ENCODE peak calls at places on chromosomes 5 and 9, in four cellular contexts. U, S, H and L are unnamed samples.
A peak's percentile ranks its signal among the peaks of the same experiment; 100 is the strongest.

GRCh38 chr9:132919609-132920268 is 24.7 kb downstream of the TSC1 start:
- DNase-seq in U (no peak), S (no peak), H (no peak), L (no peak)

GRCh38 chr5:36581070-36581469 is 25.3 kb upstream of the SLC1A3 start:
- DNase-seq in U (no peak), S (no peak), H (no peak), L (no peak)

GRCh38 chr5:96747718-96748117 is 60.0 kb downstream of the ERAP1 start:
- DNase-seq in U (no peak), S (no peak), H (no peak), L (no peak)

GRCh38 chr9:28999057-28999456 is 1425.8 kb upstream of the C9orf72 start:
- DNase-seq in U (no peak), S (no peak), H (peak; percentile 20), L (no peak)

GRCh38 chr5:172806897-172807672 is 27.0 kb upstream of the ERGIC1 start:
- DNase-seq in U (peak; percentile 69), S (peak; percentile 95), H (no peak), L (peak; percentile 94)

GRCh38 chr5:163437011-163437308 is 435 bp upstream of the CCNG1 start:
- DNase-seq in U (no peak), S (no peak), H (no peak), L (no peak)

GRCh38 chr5:16803831-16804230 is 132.3 kb downstream of the MYO10 start:
- DNase-seq in U (no peak), S (no peak), H (no peak), L (no peak)

GRCh38 chr5:33941090-33941489 is 4.9 kb downstream of the RXFP3 start:
- DNase-seq in U (no peak), S (no peak), H (peak; percentile 8), L (no peak)

GRCh38 chr9:77583366-77583626 is 64.8 kb downstream of the GNA14 start:
- DNase-seq in U (no peak), S (no peak), H (no peak), L (no peak)

GRCh38 chr5:38468202-38468656 is 88.2 kb downstream of the LIFR start:
- DNase-seq in U (no peak), S (peak; percentile 91), H (no peak), L (no peak)

GRCh38 chr9:133522073-133522910 is 2.5 kb downstream of the MYMK start:
- DNase-seq in U (no peak), S (no peak), H (no peak), L (no peak)

DNA sequence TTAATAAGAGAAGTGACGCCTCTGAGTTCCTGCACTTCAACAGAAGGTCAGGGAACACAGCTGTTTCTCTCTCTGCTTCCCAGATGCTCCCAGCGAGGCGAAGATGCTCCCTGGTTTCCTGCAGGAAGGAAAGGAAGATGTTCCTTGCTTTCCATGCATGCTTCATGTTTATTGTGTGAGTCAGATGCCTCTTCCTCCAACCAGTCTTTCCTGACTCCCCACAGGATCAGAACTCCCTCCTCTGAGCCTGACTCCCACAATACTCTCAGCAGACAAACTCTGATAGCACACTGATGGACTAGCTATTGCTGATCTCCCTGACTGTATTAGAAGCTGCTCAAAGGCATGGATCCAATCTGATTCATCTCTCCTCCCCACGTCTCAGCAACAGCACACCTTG is 72.0 kb downstream of the MFAP3 start:
- DNase-seq in U (no peak), S (no peak), H (peak; percentile 4), L (no peak)
- H3K27ac ChIP-seq in U (no peak overlapping the region), S (no peak overlapping the region), H (no peak overlapping the region), L (no peak overlapping the region)

DNA sequence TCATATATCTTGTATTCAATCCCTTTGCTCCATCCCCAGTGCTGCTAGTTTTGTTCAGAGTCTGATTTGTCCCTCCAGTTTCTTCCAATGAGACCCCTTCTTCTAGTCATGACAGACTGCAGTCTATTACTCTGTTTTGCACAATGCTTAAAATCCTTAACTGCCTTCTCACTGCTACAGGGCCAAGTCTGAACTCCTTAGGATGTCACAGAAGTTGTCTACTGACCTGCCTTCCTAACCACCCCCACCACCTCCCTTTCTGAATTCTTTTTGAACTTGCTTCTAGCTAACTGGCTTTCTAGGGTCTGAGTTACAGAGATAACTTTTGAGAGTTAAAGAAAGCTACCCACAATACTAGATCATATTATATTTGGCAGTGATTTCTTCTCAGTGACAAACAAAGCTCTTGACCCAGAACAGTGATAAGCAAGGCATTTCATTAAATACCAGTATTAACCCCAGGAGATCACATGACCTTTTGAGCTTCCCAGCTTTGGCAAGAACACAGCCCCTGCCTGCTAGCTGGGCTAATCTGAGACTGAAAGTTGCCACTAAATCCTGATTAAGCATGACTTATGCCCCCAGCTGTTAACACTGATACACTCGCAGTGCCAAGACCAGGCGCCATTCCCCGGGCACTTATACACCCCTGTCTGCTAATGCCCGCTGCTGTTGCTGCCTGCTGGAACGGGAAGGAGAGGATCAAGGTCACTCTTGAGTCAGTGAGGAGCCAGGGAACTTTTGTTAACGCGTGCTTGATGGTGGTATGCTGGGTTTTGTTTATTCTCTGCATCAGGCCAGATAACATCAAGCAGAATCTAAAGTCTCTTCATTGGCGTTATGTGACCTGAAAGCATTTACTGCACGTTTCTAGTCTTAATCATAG is 36.4 kb upstream of the ADAMTSL1 start:
- DNase-seq in U (no peak), S (peak; percentile 71), H (no peak), L (no peak)
- H3K4me3 ChIP-seq in U (no peak overlapping the region), S (peak overlapping the region; percentile 42), H (no peak overlapping the region), L (no peak overlapping the region)

GRCh38 chr9:14293801-14294200 is 20.1 kb downstream of the NFIB start:
- DNase-seq in U (no peak), S (no peak), H (no peak), L (no peak)
- H3K27ac ChIP-seq in U (no peak overlapping the region), S (peak overlapping the region; percentile 41), H (no peak overlapping the region), L (no peak overlapping the region)

DNA sequence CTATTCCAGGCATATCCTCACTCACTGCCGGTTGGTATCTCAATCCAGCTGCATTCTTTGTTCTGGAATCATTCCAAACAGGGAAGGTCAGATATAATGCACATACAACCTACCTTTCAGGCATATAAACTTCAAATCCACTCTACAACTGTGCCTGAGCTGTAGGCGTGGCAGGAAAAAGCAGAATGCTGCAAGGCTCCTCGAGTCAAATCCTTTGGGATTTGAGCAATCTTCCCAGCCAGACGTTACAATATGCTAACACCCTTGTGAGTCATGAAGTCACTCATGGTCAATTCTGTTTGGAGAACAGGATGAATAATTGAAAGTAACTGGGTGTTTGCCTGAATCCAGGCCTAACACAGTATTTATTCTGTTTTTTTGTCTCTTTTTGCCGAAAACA is 294.0 kb downstream of the CWC27 start:
- DNase-seq in U (no peak), S (peak; percentile 90), H (peak; percentile 86), L (no peak)
- H3K4me3 ChIP-seq in U (no peak overlapping the region), S (no peak overlapping the region), H (no peak overlapping the region), L (no peak overlapping the region)

GRCh38 chr9:31185831-31186230 is 1198.6 kb upstream of the ACO1 start:
- DNase-seq in U (no peak), S (no peak), H (no peak), L (no peak)
- H3K27ac ChIP-seq in U (no peak overlapping the region), S (no peak overlapping the region), H (no peak overlapping the region), L (no peak overlapping the region)

GRCh38 chr5:69528015-69528414 is 32.0 kb upstream of the GTF2H2C start:
- DNase-seq in U (no peak), S (no peak), H (no peak), L (no peak)
- H3K4me3 ChIP-seq in U (no peak overlapping the region), S (no peak overlapping the region), H (no peak overlapping the region), L (no peak overlapping the region)